ENCODE peak calls at places on chromosomes 1 and 21, in ten cellular contexts. Q is stomach; N is prostate gland; K is upper lobe of right lung; S is heart right ventricle; Z is uterus; W is transverse colon; F is GM13977; I is activated CD8-positive, alpha-beta T cell treated with anti-CD3 and anti-CD28 coated beads for 36 hours; G is AG04449. O is an unnamed sample.

GRCh38 chr1:152728986-152729385 is 21.0 kb downstream of the LCE4A start:
- DNase-seq in Q (no peak), N (no peak), K (no peak), S (no peak), Z (no peak), W (no peak), F (no peak), I (no peak), G (no peak), O (no peak)

GRCh38 chr1:225940385-225941151 is 452 bp downstream of the LEFTY2 start:
- DNase-seq in Q (no peak), N (no peak), K (no peak), S (no peak), Z (peak; percentile 44), W (no peak), F (no peak), I (no peak), G (no peak), O (no peak)

GRCh38 chr1:67142931-67143330 is 8.2 kb upstream of the C1orf141 start:
- DNase-seq in Q (no peak), N (no peak), K (no peak), S (no peak), Z (no peak), W (no peak), F (no peak), I (no peak), G (no peak), O (no peak)

GRCh38 chr1:7885513-7886298 is 32.8 kb upstream of the UTS2 start:
- DNase-seq in Q (peak; percentile 91), N (no peak), K (peak; percentile 95), S (no peak), Z (peak; percentile 20), W (peak; percentile 92), F (no peak), I (peak; percentile 54), G (no peak), O (no peak)

GRCh38 chr1:155507960-155508359 is 54.6 kb downstream of the ASH1L start:
- DNase-seq in Q (no peak), N (no peak), K (no peak), S (no peak), Z (no peak), W (no peak), F (peak; percentile 29), I (no peak), G (no peak), O (peak; percentile 33)

GRCh38 chr1:213761845-213762407 is 225.8 kb upstream of the PROX1 start:
- DNase-seq in Q (no peak), N (no peak), K (no peak), S (no peak), Z (no peak), W (no peak), F (no peak), I (peak; percentile 53), G (no peak), O (no peak)

GRCh38 chr1:67629370-67630075 is 55.5 kb upstream of the GADD45A start:
- DNase-seq in Q (no peak), N (peak; percentile 44), K (no peak), S (no peak), Z (no peak), W (no peak), F (no peak), I (no peak), G (no peak), O (no peak)

GRCh38 chr1:41433501-41433900 is 51.0 kb downstream of the EDN2 start:
- DNase-seq in Q (no peak), N (no peak), K (no peak), S (no peak), Z (no peak), W (no peak), F (no peak), I (no peak), G (no peak), O (no peak)

GRCh38 chr1:20219991-20220390 is 33.7 kb upstream of the PLA2G2C start:
- DNase-seq in Q (no peak), N (no peak), K (no peak), S (no peak), Z (no peak), W (no peak), F (no peak), I (no peak), G (no peak), O (no peak)

GRCh38 chr1:192747942-192748341 is 60.9 kb upstream of the RGS2 start:
- DNase-seq in Q (no peak), N (no peak), K (no peak), S (no peak), Z (no peak), W (no peak), F (no peak), I (no peak), G (no peak), O (no peak)

GRCh38 chr1:116817582-116818064 is 63.4 kb downstream of the CD2 start:
- DNase-seq in Q (peak; percentile 32), N (peak; percentile 18), K (peak; percentile 72), S (no peak), Z (no peak), W (peak; percentile 47), F (peak; percentile 63), I (peak; percentile 80), G (no peak), O (peak; percentile 76)

GRCh38 chr21:41121785-41122415 is 46.1 kb upstream of the BACE2 start:
- DNase-seq in Q (peak; percentile 95), N (peak; percentile 90), K (peak; percentile 83), S (peak; percentile 84), Z (peak; percentile 81), W (peak; percentile 90), F (no peak), I (peak; percentile 84), G (peak; percentile 29), O (peak; percentile 47)

GRCh38 chr1:243482237-243483022 is 226.6 kb downstream of the SDCCAG8 start:
- DNase-seq in Q (no peak), N (no peak), K (no peak), S (no peak), Z (peak; percentile 44), W (no peak), F (no peak), I (peak; percentile 40), G (no peak), O (no peak)

GRCh38 chr1:230778916-230779590 is 31.9 kb downstream of the CAPN9 start:
- DNase-seq in Q (no peak), N (no peak), K (no peak), S (no peak), Z (no peak), W (no peak), F (no peak), I (no peak), G (no peak), O (no peak)

GRCh38 chr1:16425125-16426025 is 11.8 kb downstream of the SPATA21 start:
- DNase-seq in Q (no peak), N (no peak), K (no peak), S (no peak), Z (no peak), W (no peak), F (no peak), I (no peak), G (no peak), O (no peak)
- TF ChIP-seq CTCF in Q (no peak), N (no peak), K (no peak), S (no peak), Z (no peak), W (no peak), F (no peak), I (no peak), G (no peak), O (no peak)

GRCh38 chr1:237672748-237673147 is 218.0 kb downstream of the ZP4 start:
- DNase-seq in Q (no peak), N (no peak), K (no peak), S (no peak), Z (no peak), W (no peak), F (no peak), I (no peak), G (no peak), O (no peak)
- TF ChIP-seq CTCF in Q (no peak), N (no peak), K (no peak), S (no peak), Z (no peak), W (no peak), F (peak; percentile 25), I (no peak), G (no peak), O (peak; percentile 15)

GRCh38 chr21:45236481-45236880 is 51.2 kb downstream of the POFUT2 start:
- DNase-seq in Q (no peak), N (no peak), K (no peak), S (no peak), Z (no peak), W (no peak), F (no peak), I (no peak), G (no peak), O (no peak)
- TF ChIP-seq CTCF in Q (no peak), N (no peak), K (no peak), S (no peak), Z (no peak), W (no peak), F (no peak), I (no peak), G (no peak), O (peak; percentile 49)

DNA sequence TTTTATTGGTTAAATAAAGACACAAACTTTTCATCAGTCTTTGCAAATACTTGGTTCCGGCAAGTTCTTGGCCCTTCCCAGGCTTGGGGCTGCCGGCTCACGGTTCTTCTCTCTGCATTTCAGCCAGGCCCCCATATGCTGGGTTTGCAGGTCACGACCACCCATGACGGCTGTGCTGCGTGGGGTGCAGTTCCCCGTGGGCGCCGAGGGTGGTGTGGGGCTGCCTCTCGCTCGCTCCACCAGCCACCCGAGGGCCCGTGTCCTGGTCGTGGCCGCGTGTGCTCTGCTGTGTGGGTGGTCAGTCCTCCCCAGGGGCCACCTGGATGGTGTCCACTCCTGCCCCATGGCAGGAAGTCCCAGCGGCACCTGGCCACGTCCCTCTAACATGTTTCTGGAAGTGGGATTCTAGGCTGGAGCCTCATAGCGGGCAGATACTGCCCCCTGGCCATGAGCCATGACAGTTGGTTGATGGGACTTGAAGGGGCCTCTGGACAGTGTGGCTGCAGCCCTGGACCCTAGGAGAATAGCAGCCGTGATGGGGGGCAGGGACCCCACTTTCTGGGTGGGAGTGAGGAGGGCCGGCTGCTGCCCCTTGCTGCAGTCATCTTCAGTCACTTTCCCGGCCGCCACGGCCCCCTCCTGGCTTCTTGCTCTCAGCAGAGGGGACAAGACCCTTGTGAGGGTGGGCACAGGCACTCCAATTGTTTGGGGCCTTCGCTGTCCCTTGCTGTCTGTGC is 46.3 kb downstream of the SKI start:
- DNase-seq in Q (no peak), N (no peak), K (no peak), S (no peak), Z (peak; percentile 34), W (no peak), F (no peak), I (no peak), G (no peak), O (no peak)
- TF ChIP-seq CTCF in Q (no peak), N (no peak), K (no peak), S (no peak), Z (no peak), W (no peak), F (no peak), I (no peak), G (no peak), O (no peak)

DNA sequence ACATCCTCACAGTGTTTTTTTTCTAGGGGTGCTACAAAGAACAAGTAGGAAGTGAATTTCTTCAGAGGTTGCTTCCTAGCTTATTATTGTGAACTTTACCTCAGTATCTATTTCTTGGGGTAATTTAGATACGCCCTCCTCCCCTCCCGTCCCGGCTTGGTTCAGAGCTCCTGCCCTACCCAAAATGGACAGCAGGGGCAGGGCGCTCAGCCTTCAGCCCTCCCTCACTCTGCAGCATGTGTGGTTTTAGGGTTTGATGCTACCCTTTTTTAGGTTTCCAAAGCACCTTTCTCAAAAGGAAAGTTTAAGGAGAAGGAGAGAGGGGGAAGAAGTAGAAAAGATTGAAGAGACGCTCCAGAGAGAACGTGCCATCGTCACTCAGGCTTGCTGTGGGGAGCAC is 16.9 kb upstream of the POGK start:
- DNase-seq in Q (no peak), N (no peak), K (no peak), S (no peak), Z (no peak), W (no peak), F (no peak), I (no peak), G (no peak), O (no peak)
- TF ChIP-seq CTCF in Q (no peak), N (no peak), K (peak; percentile 25), S (no peak), Z (no peak), W (no peak), F (no peak), I (peak; percentile 43), G (peak; percentile 13), O (no peak)

O was measured in GM10248.